ENCODE peak calls at places on chromosomes 5 and 9, in four cellular contexts. G, Q, X and V are unnamed samples.

GRCh38 chr5:151239237-151239861 is 13.6 kb upstream of the GM2A start:
- DNase-seq in G (no peak), Q (peak), X (peak), V (peak)

GRCh38 chr5:34616665-34617064 is 39.5 kb upstream of the RAI14 start:
- DNase-seq in G (no peak), Q (no peak), X (no peak), V (no peak)

GRCh38 chr9:4126184-4126865 is 173.5 kb downstream of the GLIS3 start:
- DNase-seq in G (no peak), Q (peak), X (no peak), V (no peak)

GRCh38 chr5:123524146-123524545 is 12.2 kb downstream of the CSNK1G3 start:
- DNase-seq in G (no peak), Q (no peak), X (no peak), V (no peak)

GRCh38 chr5:39892708-39893107 is 467.9 kb upstream of the DAB2 start:
- DNase-seq in G (no peak), Q (no peak), X (no peak), V (no peak)

GRCh38 chr5:171835066-171835465 is 49.4 kb downstream of the SMIM23 start:
- DNase-seq in G (no peak), Q (no peak), X (no peak), V (no peak)

GRCh38 chr9:2764371-2764770 is 47.1 kb downstream of the KCNV2 start:
- DNase-seq in G (no peak), Q (no peak), X (no peak), V (no peak)

GRCh38 chr9:115849679-115850412 is 303.7 kb upstream of the PAPPA start:
- DNase-seq in G (no peak), Q (peak), X (no peak), V (no peak)

GRCh38 chr9:132647355-132647754 is 22.4 kb downstream of the DDX31 start:
- DNase-seq in G (no peak), Q (peak), X (no peak), V (no peak)

GRCh38 chr5:133150909-133151544 is 99.2 kb downstream of the HSPA4 start:
- DNase-seq in G (no peak), Q (no peak), X (no peak), V (no peak)

GRCh38 chr9:19517202-19517942 is 108.6 kb downstream of the ACER2 start:
- DNase-seq in G (no peak), Q (no peak), X (no peak), V (no peak)

GRCh38 chr5:125152036-125152435 is 405.6 kb upstream of the ZNF608 start:
- DNase-seq in G (no peak), Q (no peak), X (no peak), V (no peak)

GRCh38 chr5:57243286-57244137 is 69.7 kb downstream of the GPBP1 start:
- DNase-seq in G (no peak), Q (no peak), X (no peak), V (no peak)

GRCh38 chr5:144028058-144028457 is 142.4 kb downstream of the YIPF5 start:
- DNase-seq in G (peak), Q (peak), X (no peak), V (no peak)

GRCh38 chr5:102536323-102536928 is 37.6 kb upstream of the SLCO6A1 start:
- DNase-seq in G (peak), Q (no peak), X (no peak), V (no peak)

GRCh38 chr5:115558388-115558956 is 13.9 kb upstream of the FEM1C start:
- DNase-seq in G (no peak), Q (no peak), X (no peak), V (no peak)

GRCh38 chr5:73030995-73031394 is 75.2 kb downstream of the FCHO2 start:
- DNase-seq in G (no peak), Q (peak), X (no peak), V (no peak)

GRCh38 chr5:139486201-139486600 is 3.6 kb upstream of the STING1 start:
- DNase-seq in G (no peak), Q (no peak), X (no peak), V (no peak)

GRCh38 chr9:13351768-13352386 is 72.4 kb upstream of the MPDZ start:
- DNase-seq in G (peak), Q (peak), X (no peak), V (no peak)

GRCh38 chr5:90399251-90399650 is 10.3 kb downstream of the CETN3 start:
- DNase-seq in G (no peak), Q (no peak), X (no peak), V (no peak)

GRCh38 chr9:107487521-107488399 is 1.8 kb downstream of the KLF4 start:
- DNase-seq in G (no peak), Q (peak), X (peak), V (peak)

GRCh38 chr5:111511174-111512025 is 935 bp downstream of the STARD4 start:
- DNase-seq in G (no peak), Q (peak), X (no peak), V (no peak)

GRCh38 chr5:76607353-76607871 is 15.8 kb downstream of the F2RL2 start:
- DNase-seq in G (no peak), Q (no peak), X (no peak), V (no peak)

GRCh38 chr9:122835313-122835731 is 6.9 kb upstream of the PDCL start:
- DNase-seq in G (peak), Q (no peak), X (peak), V (no peak)

GRCh38 chr5:160083501-160083900 is 35.7 kb downstream of the PWWP2A start:
- DNase-seq in G (no peak), Q (peak), X (no peak), V (no peak)

GRCh38 chr5:33928283-33928682 is 7.9 kb upstream of the RXFP3 start:
- DNase-seq in G (no peak), Q (no peak), X (no peak), V (no peak)

GRCh38 chr5:24226492-24226891 is 418.3 kb downstream of the CDH10 start:
- DNase-seq in G (no peak), Q (peak), X (no peak), V (no peak)

GRCh38 chr5:90020575-90021535 is 388.7 kb downstream of the CETN3 start:
- DNase-seq in G (no peak), Q (peak), X (no peak), V (no peak)

GRCh38 chr9:99783799-99784198 is 37.9 kb upstream of the NR4A3 start:
- DNase-seq in G (no peak), Q (no peak), X (no peak), V (no peak)

GRCh38 chr5:137022043-137022442 is 477.1 kb downstream of the SPOCK1 start:
- DNase-seq in G (no peak), Q (no peak), X (no peak), V (no peak)

GRCh38 chr9:129328357-129329103 is 150.5 kb upstream of the IER5L start:
- DNase-seq in G (no peak), Q (no peak), X (no peak), V (no peak)

GRCh38 chr5:5605170-5605764 is 182.8 kb downstream of the ICE1 start:
- DNase-seq in G (no peak), Q (no peak), X (no peak), V (no peak)

GRCh38 chr5:170315154-170315553 is 17.6 kb upstream of the LCP2 start:
- DNase-seq in G (no peak), Q (no peak), X (peak), V (no peak)